ENCODE peak calls at places on chromosomes 11 and 22, in four cellular contexts. Q is Karpas-422, R is prostate gland, M is lower lobe of right lung. A is an unnamed sample. For H3K9me3, the result is how much of the 10 kb centered on the place peaks cover.

GRCh38 chr22:37417737-37418348 is 9.4 kb downstream of the ELFN2 start:
- DNase-seq in R (no peak), M (no peak), Q (no peak), A (no peak)

GRCh38 chr11:20099527-20099926 is 60.7 kb downstream of the DBX1 start:
- DNase-seq in Q (peak), R (no peak), M (no peak), A (no peak)

GRCh38 chr11:116454020-116454645 is 318.7 kb downstream of the BUD13 start:
- DNase-seq in R (peak), M (no peak), Q (peak), A (no peak)

GRCh38 chr22:38872831-38873248 is 824 bp upstream of the CBX6 start:
- DNase-seq in Q (no peak), M (peak), R (peak), A (no peak)

GRCh38 chr11:124839051-124839971 is 25.9 kb upstream of the ROBO3 start:
- DNase-seq in R (no peak), Q (no peak), M (no peak), A (no peak)

GRCh38 chr22:46351767-46352166 is 16.3 kb downstream of the TRMU start:
- DNase-seq in R (no peak), Q (no peak), M (peak), A (no peak)

GRCh38 chr11:67376421-67376820 is 3.0 kb upstream of the CLCF1 start:
- DNase-seq in R (no peak), Q (no peak), M (no peak), A (no peak)

GRCh38 chr11:86041975-86042378 is 26.9 kb downstream of the PICALM start:
- DNase-seq in M (no peak), Q (peak), R (peak), A (no peak)

GRCh38 chr22:46239261-46240048 is 10.6 kb downstream of the CDPF1 start:
- DNase-seq in Q (no peak), M (no peak), R (no peak), A (no peak)

GRCh38 chr11:99614353-99614752 is 593.6 kb downstream of the CNTN5 start:
- DNase-seq in M (no peak), Q (no peak), R (no peak), A (no peak)

GRCh38 chr11:117195208-117195607 is 4.0 kb upstream of the TAGLN start:
- DNase-seq in M (peak), Q (no peak), R (no peak), A (no peak)

GRCh38 chr22:35140879-35141745 is 75.2 kb downstream of the ISX start:
- DNase-seq in Q (peak), R (no peak), M (no peak), A (no peak)

GRCh38 chr11:133964946-133965632 is 8.3 kb upstream of the IGSF9B start:
- DNase-seq in M (no peak), Q (no peak), R (no peak), A (no peak)

GRCh38 chr11:122340607-122341006 is 224.6 kb upstream of the BLID start:
- DNase-seq in Q (no peak), R (no peak), M (no peak), A (no peak)

GRCh38 chr22:46416537-46417267 is 81.2 kb downstream of the TRMU start:
- DNase-seq in M (no peak), Q (no peak), R (no peak), A (no peak)

GRCh38 chr11:68142028-68142412 is 20.8 kb upstream of the CHKA start:
- DNase-seq in R (peak), M (peak), Q (no peak), A (no peak)

GRCh38 chr22:17213976-17214375 is 5.3 kb downstream of the ADA2 start:
- DNase-seq in Q (peak), M (peak), R (peak), A (peak)

GRCh38 chr11:36253238-36253637 is 36.0 kb downstream of the COMMD9 start:
- DNase-seq in M (no peak), Q (no peak), R (no peak), A (no peak)

GRCh38 chr11:6633422-6634408 is 14.5 kb upstream of the TPP1 start:
- DNase-seq in R (no peak), Q (no peak), M (no peak), A (no peak)

GRCh38 chr22:43854151-43854785 is 8.0 kb downstream of the SULT4A1 start:
- DNase-seq in R (no peak), Q (no peak), M (no peak), A (no peak)

GRCh38 chr11:1870721-1871466 is 18.0 kb downstream of the LSP1 start:
- DNase-seq in Q (no peak), R (no peak), M (peak), A (peak)

GRCh38 chr11:8102296-8102915 is 21.4 kb downstream of the TUB start:
- DNase-seq in M (no peak), Q (no peak), R (no peak), A (no peak)

GRCh38 chr11:129249923-129250322 is 57.8 kb upstream of the ARHGAP32 start:
- DNase-seq in R (no peak), Q (no peak), M (no peak), A (no peak)

GRCh38 chr11:15590131-15590530 is 475.4 kb downstream of the INSC start:
- DNase-seq in M (no peak), Q (no peak), R (no peak), A (no peak)

GRCh38 chr22:27108425-27109114 is 451.2 kb downstream of the MIAT start:
- DNase-seq in R (no peak), Q (no peak), M (no peak), A (no peak)

GRCh38 chr11:48005133-48005532 is 24.8 kb downstream of the PTPRJ start:
- DNase-seq in M (no peak), R (no peak), Q (no peak), A (no peak)

GRCh38 chr11:93579187-93579773 is 36.1 kb upstream of the SMCO4 start:
- DNase-seq in R (no peak), Q (no peak), M (no peak), A (no peak)

GRCh38 chr11:65536412-65537295 is 11.8 kb downstream of the SCYL1 start:
- DNase-seq in Q (no peak), R (no peak), M (no peak), A (no peak)

GRCh38 chr11:9756461-9756860 is 92.6 kb downstream of the SWAP70 start:
- DNase-seq in Q (no peak), M (no peak), R (no peak), A (no peak)

GRCh38 chr11:9754041-9754471 is 90.2 kb downstream of the SWAP70 start:
- DNase-seq in M (no peak), R (no peak), Q (peak), A (no peak)

GRCh38 chr11:9757809-9758675 is 94.2 kb downstream of the SWAP70 start:
- DNase-seq in R (peak), M (peak), Q (peak), A (peak)

GRCh38 chr11:9756878-9757277 is 93.0 kb downstream of the SWAP70 start:
- DNase-seq in Q (no peak), R (no peak), M (no peak), A (no peak)

DNA sequence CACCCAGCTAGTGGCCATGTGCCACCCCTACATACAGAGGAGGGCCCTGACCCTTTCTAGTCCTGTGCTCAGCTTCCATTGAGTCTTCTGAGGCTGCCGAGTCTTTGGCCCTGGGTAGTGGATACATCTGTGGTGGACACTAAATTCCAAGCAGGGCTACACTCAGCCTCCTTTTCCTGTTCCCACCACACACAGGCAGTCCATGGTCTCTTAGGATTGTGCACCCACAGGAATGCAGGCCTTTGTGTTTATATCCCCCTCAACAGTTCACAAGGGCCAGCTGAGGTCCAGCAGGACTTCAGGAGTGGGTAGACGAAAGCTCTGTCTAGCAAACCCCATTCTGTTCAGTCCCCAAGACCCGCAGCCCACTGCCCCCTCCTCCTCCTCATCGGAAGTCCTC is 91.7 kb downstream of the SWAP70 start:
- DNase-seq in M (no peak), R (no peak), Q (no peak), A (no peak)
- H3K9me3 ChIP-seq in M (under half), R (under half), Q (under half), A (under half)

GRCh38 chr11:50070389-50070788 is 37.7 kb downstream of the OR4C45 start:
- DNase-seq in M (no peak), R (no peak), Q (no peak), A (no peak)
- H3K9me3 ChIP-seq in M (under half), R (under half), Q (under half), A (under half)

GRCh38 chr22:19176732-19177131 is 1.8 kb downstream of the SLC25A1 start:
- DNase-seq in R (no peak), Q (peak), M (no peak), A (no peak)
- H3K9me3 ChIP-seq in R (under half), Q (under half), M (under half), A (under half)

DNA sequence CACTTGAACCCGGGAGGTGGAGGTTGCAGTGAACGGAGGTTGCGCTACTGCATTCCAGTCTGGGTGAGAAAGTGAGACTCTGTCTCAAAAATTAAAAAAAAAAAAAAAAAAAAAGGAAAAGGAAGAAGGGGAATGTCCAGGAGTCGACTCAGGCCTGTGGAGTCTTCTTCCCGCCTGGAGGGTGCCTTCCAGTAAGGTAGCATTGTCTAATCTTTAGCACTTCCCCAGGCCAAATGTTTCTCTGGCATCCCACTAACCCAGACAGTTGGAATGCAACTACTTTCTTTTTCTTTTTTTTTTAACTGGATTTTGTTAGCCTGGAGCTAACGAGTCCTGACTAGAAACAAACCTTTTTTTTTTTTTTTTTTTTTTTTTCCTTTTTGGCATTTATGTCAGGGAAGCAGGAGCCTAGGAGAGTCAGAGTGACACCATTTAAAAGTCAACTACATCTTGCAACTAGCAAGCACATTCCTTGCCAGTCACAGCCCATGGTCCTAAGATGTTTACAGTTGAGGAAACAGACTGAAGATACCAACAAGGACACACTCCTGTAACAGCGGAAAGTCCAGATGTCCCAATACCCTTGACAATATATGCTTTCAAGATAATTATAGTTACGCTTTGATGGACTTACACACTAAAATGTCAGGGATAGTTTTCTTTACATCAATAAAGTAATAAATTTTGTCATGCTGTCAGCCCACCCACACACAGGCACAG is 10.6 kb downstream of the PLET1 start:
- DNase-seq in Q (no peak), R (no peak), M (no peak), A (no peak)
- H3K9me3 ChIP-seq in Q (under half), R (under half), M (under half), A (under half)

GRCh38 chr22:49107961-49108530 is 719.6 kb downstream of the BRD1 start:
- DNase-seq in Q (no peak), R (no peak), M (no peak), A (no peak)

GRCh38 chr22:49108636-49109315 is 718.9 kb downstream of the BRD1 start:
- DNase-seq in R (no peak), M (no peak), Q (no peak), A (no peak)

GRCh38 chr22:49107561-49107960 is 720.1 kb downstream of the BRD1 start:
- DNase-seq in M (no peak), R (no peak), Q (no peak), A (no peak)

GRCh38 chr22:49104434-49104833 is 723.2 kb downstream of the BRD1 start:
- DNase-seq in Q (no peak), M (no peak), R (no peak), A (no peak)

GRCh38 chr22:49106136-49106930 is 721.3 kb downstream of the BRD1 start:
- DNase-seq in R (no peak), M (no peak), Q (no peak), A (no peak)
- H3K9me3 ChIP-seq in R (under half), M (under half), Q (under half), A (under half)

GRCh38 chr22:49469896-49470740 is 357.6 kb downstream of the BRD1 start:
- DNase-seq in M (no peak), Q (no peak), R (no peak), A (no peak)

GRCh38 chr22:49470741-49471134 is 356.9 kb downstream of the BRD1 start:
- DNase-seq in M (no peak), R (no peak), Q (no peak), A (no peak)

GRCh38 chr22:49464024-49464423 is 363.6 kb downstream of the BRD1 start:
- DNase-seq in Q (no peak), R (no peak), M (no peak), A (no peak)

GRCh38 chr22:49462795-49463194 is 364.9 kb downstream of the BRD1 start:
- DNase-seq in M (no peak), Q (peak), R (no peak), A (no peak)

DNA sequence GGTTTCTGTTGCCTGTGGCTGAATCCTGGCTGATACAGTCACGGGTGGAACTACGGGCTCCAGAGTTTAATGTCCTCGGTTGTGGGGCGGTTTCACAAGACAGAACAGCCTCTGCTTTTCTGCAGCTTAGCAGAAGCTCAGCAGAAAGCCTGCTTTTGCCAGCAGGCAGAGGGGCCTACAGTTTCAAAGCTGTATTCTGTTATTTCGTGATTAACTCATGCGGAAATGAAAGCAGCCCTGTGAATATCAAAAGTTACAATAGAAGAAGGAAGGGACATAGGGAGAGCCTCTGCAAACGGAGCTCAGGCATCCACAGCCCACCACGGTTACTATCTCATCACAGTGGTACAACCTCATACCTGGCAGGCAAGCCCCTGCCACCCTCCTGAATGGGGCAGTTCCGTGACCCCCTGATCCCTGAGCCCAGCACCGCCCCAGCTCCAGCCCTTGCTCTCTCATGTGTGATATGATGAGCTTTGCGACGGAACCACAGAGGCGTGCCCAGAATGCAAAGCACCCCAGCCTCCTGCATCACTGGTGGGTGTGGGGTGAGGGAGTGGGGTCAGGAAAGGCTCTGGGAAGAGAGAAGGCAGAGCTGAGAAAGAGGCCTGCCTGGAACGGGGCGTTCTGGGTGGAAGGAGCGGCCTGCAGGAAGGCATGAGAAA is 360.6 kb downstream of the BRD1 start:
- DNase-seq in M (no peak), R (no peak), Q (peak), A (no peak)
- H3K9me3 ChIP-seq in M (under half), R (under half), Q (under half), A (under half)

GRCh38 chr11:119828011-119828410 is 99.0 kb upstream of the NECTIN1 start:
- DNase-seq in Q (no peak), R (no peak), M (no peak), A (no peak)
- H3K9me3 ChIP-seq in Q (under half), R (under half), M (under half), A (under half)

DNA sequence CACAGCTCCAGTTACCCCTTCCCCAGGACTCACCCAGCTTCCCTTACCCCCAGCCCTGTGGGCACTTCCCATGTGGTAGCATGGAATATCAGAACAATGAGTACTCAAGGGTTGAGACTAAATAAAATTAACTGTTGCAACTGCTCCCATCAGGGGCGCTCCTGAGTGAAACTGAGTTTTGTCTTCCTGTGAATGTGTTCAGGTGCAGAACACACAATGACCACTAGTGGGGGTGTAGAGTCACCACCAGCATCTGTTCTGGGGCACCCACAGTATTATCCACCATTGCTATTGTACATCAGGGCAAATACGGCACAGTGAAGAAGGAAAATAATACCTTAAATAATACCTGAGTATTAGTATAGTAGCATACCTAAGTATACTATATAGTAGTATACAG is 689.7 kb downstream of the TBC1D22A start:
- DNase-seq in Q (peak), M (no peak), R (no peak), A (no peak)
- H3K9me3 ChIP-seq in Q (under half), M (under half), R (under half), A (under half)

DNA sequence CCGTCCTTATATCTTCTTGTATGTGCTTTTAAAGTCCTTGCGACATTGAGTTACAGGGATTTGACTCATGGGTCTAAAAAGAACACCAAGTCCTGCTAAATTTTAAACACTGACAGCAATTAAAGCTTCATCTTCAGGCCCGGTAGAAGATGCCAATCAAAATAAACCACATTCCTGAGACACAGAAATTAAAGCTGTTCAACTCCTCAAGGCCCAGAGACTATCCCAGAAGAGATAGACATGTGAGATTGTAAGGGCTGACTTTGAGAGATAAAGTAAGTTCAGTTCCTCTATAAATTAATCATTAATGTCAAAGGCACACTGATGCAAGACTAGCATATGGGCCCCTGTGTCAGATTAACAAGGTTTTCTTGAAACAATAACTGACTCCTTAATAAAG is 49.8 kb downstream of the OSBPL5 start:
- DNase-seq in Q (no peak), M (no peak), R (no peak), A (no peak)
- H3K9me3 ChIP-seq in Q (under half), M (under half), R (under half), A (under half)